ENCODE peak calls at places on chromosome 13, in nine cellular contexts. L is GM10248; V is iris pigment epithelial cell; S is WTC11; W is mucosa of gallbladder; J is stimulated activated CD4-positive, alpha-beta T cell treated with anti-CD3 and anti-CD28 coated beads, Interleukin-15, amount 100 ng/mL, for 1 hour; H is activated CD4-positive, CD25-positive, alpha-beta regulatory T cell; M is Ammon's horn; Y is anterior cingulate cortex. N is an unnamed sample.

GRCh38 chr13:23378009-23378632 is 55.4 kb downstream of the SACS start:
- DNase-seq in J (peak), Y (no peak), W (no peak), S (no peak), L (peak), M (no peak), H (no peak), V (peak), N (no peak)

GRCh38 chr13:75123428-75123827 is 358.5 kb downstream of the TBC1D4 start:
- DNase-seq in J (no peak), S (no peak), M (no peak), H (no peak), W (no peak), L (no peak), V (no peak), Y (no peak), N (no peak)

GRCh38 chr13:32039056-32039455 is 7.5 kb downstream of the FRY start:
- DNase-seq in M (no peak), W (no peak), L (no peak), J (no peak), S (no peak), V (peak), H (no peak), Y (no peak), N (no peak)

GRCh38 chr13:106284358-106284757 is 251.1 kb downstream of the EFNB2 start:
- DNase-seq in H (no peak), L (no peak), V (peak), M (no peak), Y (no peak), S (no peak), J (no peak), W (no peak), N (no peak)

GRCh38 chr13:44302233-44302632 is 71.4 kb upstream of the SERP2 start:
- DNase-seq in J (no peak), Y (no peak), S (no peak), V (no peak), L (no peak), M (no peak), W (no peak), H (no peak), N (no peak)

GRCh38 chr13:19075418-19075817 is 106.2 kb downstream of the TUBA3C start:
- DNase-seq in H (no peak), V (no peak), W (no peak), L (no peak), J (no peak), Y (no peak), S (no peak), M (no peak), N (no peak)

GRCh38 chr13:111518161-111518791 is 197.8 kb downstream of the TEX29 start:
- DNase-seq in V (no peak), L (no peak), M (no peak), W (no peak), S (no peak), J (no peak), Y (no peak), H (no peak), N (peak)

GRCh38 chr13:111361046-111361872 is 40.8 kb downstream of the TEX29 start:
- DNase-seq in W (no peak), Y (no peak), S (no peak), J (no peak), H (no peak), V (no peak), L (no peak), M (no peak), N (no peak)

GRCh38 chr13:77386880-77387606 is 60.1 kb upstream of the MYCBP2 start:
- DNase-seq in J (no peak), L (peak), V (peak), Y (no peak), S (no peak), H (no peak), W (no peak), M (peak), N (no peak)

GRCh38 chr13:38670627-38671026 is 16.2 kb upstream of the FREM2 start:
- DNase-seq in H (no peak), J (no peak), S (no peak), M (no peak), Y (no peak), L (no peak), V (peak), W (no peak), N (no peak)

GRCh38 chr13:97974773-97975172 is 21.3 kb downstream of the IPO5 start:
- DNase-seq in M (no peak), J (no peak), Y (no peak), S (no peak), V (peak), H (no peak), W (no peak), L (no peak), N (no peak)

GRCh38 chr13:43057653-43058317 is 34.4 kb downstream of the DNAJC15 start:
- DNase-seq in H (no peak), S (peak), M (no peak), Y (no peak), V (peak), J (peak), W (no peak), L (no peak), N (peak)

GRCh38 chr13:21625366-21625765 is 21.4 kb upstream of the MICU2 start:
- DNase-seq in L (peak), J (no peak), H (no peak), S (no peak), M (peak), W (peak), V (peak), Y (no peak), N (peak)

GRCh38 chr13:106513025-106513424 is 22.4 kb downstream of the EFNB2 start:
- DNase-seq in M (no peak), W (no peak), J (no peak), S (no peak), H (no peak), V (peak), Y (no peak), L (no peak), N (no peak)

GRCh38 chr13:64488731-64489130 is 2741.4 kb downstream of the PCDH9 start:
- DNase-seq in W (no peak), V (peak), Y (no peak), S (no peak), M (no peak), J (no peak), H (no peak), L (no peak), N (no peak)

GRCh38 chr13:51549050-51549449 is 35.2 kb upstream of the WDFY2 start:
- DNase-seq in S (no peak), M (no peak), H (no peak), W (no peak), V (no peak), L (peak), Y (no peak), J (no peak), N (no peak)

GRCh38 chr13:102913924-102914628 is 68.2 kb downstream of the ERCC5 start:
- DNase-seq in V (peak), S (no peak), W (peak), H (no peak), J (no peak), M (peak), Y (no peak), L (no peak), N (no peak)

GRCh38 chr13:75400775-75401174 is 81.2 kb downstream of the TBC1D4 start:
- DNase-seq in M (no peak), H (no peak), W (no peak), V (no peak), L (no peak), J (no peak), Y (no peak), S (no peak), N (no peak)

GRCh38 chr13:80726895-80727294 is 386.0 kb upstream of the SPRY2 start:
- DNase-seq in V (no peak), H (no peak), J (no peak), Y (no peak), S (no peak), M (no peak), L (no peak), W (no peak), N (no peak)

GRCh38 chr13:30872685-30873443 is 33.2 kb upstream of the MEDAG start:
- DNase-seq in S (peak), L (no peak), Y (peak), H (no peak), M (peak), V (peak), J (no peak), W (no peak), N (no peak)

N was measured in NCI-H345.